ENCODE peak calls at places on chromosomes 4 and X, in ten cellular contexts. One of them, this sample, is unnamed. For H3K4me1, the result is how much of the 10 kb centered on the place peaks cover.

GRCh38 chr4:123421942-123422781 is 25.6 kb downstream of the SPRY1 start:
- DNase-seq in GM23248: no peak
- DNase-seq in CD4-positive, CD25-positive, alpha-beta regulatory T cell: peak
- DNase-seq in CD8-positive, alpha-beta T cell: no peak
- DNase-seq in colonic mucosa: no peak
- DNase-seq in pancreas: no peak
- DNase-seq in uterus: no peak
- DNase-seq in A549: no peak
- DNase-seq in tibial nerve: no peak
- DNase-seq in ovary: no peak
- DNase-seq in this sample: no peak

GRCh38 chrX:44675364-44676024 is 132.8 kb upstream of the FUNDC1 start:
- DNase-seq in GM23248: peak
- DNase-seq in CD4-positive, CD25-positive, alpha-beta regulatory T cell: no peak
- DNase-seq in CD8-positive, alpha-beta T cell: no peak
- DNase-seq in colonic mucosa: no peak
- DNase-seq in pancreas: no peak
- DNase-seq in uterus: peak
- DNase-seq in A549: peak
- DNase-seq in tibial nerve: peak
- DNase-seq in ovary: peak
- DNase-seq in this sample: peak

GRCh38 chrX:124211312-124211942 is 121.0 kb upstream of the TEX13D start:
- DNase-seq in GM23248: peak
- DNase-seq in CD4-positive, CD25-positive, alpha-beta regulatory T cell: peak
- DNase-seq in CD8-positive, alpha-beta T cell: no peak
- DNase-seq in colonic mucosa: no peak
- DNase-seq in pancreas: no peak
- DNase-seq in uterus: no peak
- DNase-seq in A549: peak
- DNase-seq in tibial nerve: no peak
- DNase-seq in ovary: no peak
- DNase-seq in this sample: peak

GRCh38 chr4:102169345-102169744 is 175.9 kb downstream of the SLC39A8 start:
- DNase-seq in GM23248: peak
- DNase-seq in CD4-positive, CD25-positive, alpha-beta regulatory T cell: no peak
- DNase-seq in CD8-positive, alpha-beta T cell: no peak
- DNase-seq in colonic mucosa: no peak
- DNase-seq in pancreas: no peak
- DNase-seq in uterus: no peak
- DNase-seq in A549: no peak
- DNase-seq in tibial nerve: no peak
- DNase-seq in ovary: no peak
- DNase-seq in this sample: no peak

GRCh38 chrX:18895157-18895952 is 88.6 kb downstream of the PHKA2 start:
- DNase-seq in GM23248: peak
- DNase-seq in CD4-positive, CD25-positive, alpha-beta regulatory T cell: no peak
- DNase-seq in CD8-positive, alpha-beta T cell: no peak
- DNase-seq in colonic mucosa: no peak
- DNase-seq in pancreas: no peak
- DNase-seq in uterus: no peak
- DNase-seq in A549: no peak
- DNase-seq in tibial nerve: no peak
- DNase-seq in ovary: peak
- DNase-seq in this sample: no peak

GRCh38 chr4:79148369-79148768 is 177.5 kb downstream of the NAA11 start:
- DNase-seq in GM23248: no peak
- DNase-seq in CD4-positive, CD25-positive, alpha-beta regulatory T cell: no peak
- DNase-seq in CD8-positive, alpha-beta T cell: no peak
- DNase-seq in colonic mucosa: no peak
- DNase-seq in pancreas: no peak
- DNase-seq in uterus: no peak
- DNase-seq in A549: no peak
- DNase-seq in tibial nerve: no peak
- DNase-seq in ovary: no peak
- DNase-seq in this sample: no peak

GRCh38 chr4:131408102-131408501 is 1741.0 kb upstream of the PCDH10 start:
- DNase-seq in GM23248: no peak
- DNase-seq in CD4-positive, CD25-positive, alpha-beta regulatory T cell: no peak
- DNase-seq in CD8-positive, alpha-beta T cell: no peak
- DNase-seq in colonic mucosa: no peak
- DNase-seq in pancreas: no peak
- DNase-seq in uterus: no peak
- DNase-seq in A549: no peak
- DNase-seq in tibial nerve: no peak
- DNase-seq in ovary: no peak
- DNase-seq in this sample: no peak

GRCh38 chrX:143580266-143580665 is 55.6 kb downstream of the SLITRK4 start:
- DNase-seq in GM23248: no peak
- DNase-seq in CD4-positive, CD25-positive, alpha-beta regulatory T cell: no peak
- DNase-seq in CD8-positive, alpha-beta T cell: no peak
- DNase-seq in colonic mucosa: no peak
- DNase-seq in pancreas: no peak
- DNase-seq in uterus: no peak
- DNase-seq in A549: no peak
- DNase-seq in tibial nerve: no peak
- DNase-seq in ovary: no peak
- DNase-seq in this sample: no peak

GRCh38 chr4:105992641-105993305 is 97.5 kb downstream of the NPNT start:
- DNase-seq in GM23248: peak
- DNase-seq in CD4-positive, CD25-positive, alpha-beta regulatory T cell: no peak
- DNase-seq in CD8-positive, alpha-beta T cell: no peak
- DNase-seq in colonic mucosa: no peak
- DNase-seq in pancreas: no peak
- DNase-seq in uterus: no peak
- DNase-seq in A549: no peak
- DNase-seq in tibial nerve: no peak
- DNase-seq in ovary: no peak
- DNase-seq in this sample: no peak

GRCh38 chr4:105994061-105994460 is 98.8 kb downstream of the NPNT start:
- DNase-seq in GM23248: no peak
- DNase-seq in CD4-positive, CD25-positive, alpha-beta regulatory T cell: no peak
- DNase-seq in CD8-positive, alpha-beta T cell: no peak
- DNase-seq in colonic mucosa: no peak
- DNase-seq in pancreas: no peak
- DNase-seq in uterus: no peak
- DNase-seq in A549: no peak
- DNase-seq in tibial nerve: no peak
- DNase-seq in ovary: no peak
- DNase-seq in this sample: no peak

GRCh38 chr4:105990933-105991332 is 95.7 kb downstream of the NPNT start:
- DNase-seq in GM23248: peak
- DNase-seq in CD4-positive, CD25-positive, alpha-beta regulatory T cell: no peak
- DNase-seq in CD8-positive, alpha-beta T cell: no peak
- DNase-seq in colonic mucosa: peak
- DNase-seq in pancreas: peak
- DNase-seq in uterus: peak
- DNase-seq in A549: no peak
- DNase-seq in tibial nerve: no peak
- DNase-seq in ovary: peak
- DNase-seq in this sample: no peak

GRCh38 chr4:105989411-105990242 is 94.4 kb downstream of the NPNT start:
- DNase-seq in GM23248: no peak
- DNase-seq in CD4-positive, CD25-positive, alpha-beta regulatory T cell: no peak
- DNase-seq in CD8-positive, alpha-beta T cell: no peak
- DNase-seq in colonic mucosa: no peak
- DNase-seq in pancreas: no peak
- DNase-seq in uterus: peak
- DNase-seq in A549: no peak
- DNase-seq in tibial nerve: no peak
- DNase-seq in ovary: no peak
- DNase-seq in this sample: no peak

DNA sequence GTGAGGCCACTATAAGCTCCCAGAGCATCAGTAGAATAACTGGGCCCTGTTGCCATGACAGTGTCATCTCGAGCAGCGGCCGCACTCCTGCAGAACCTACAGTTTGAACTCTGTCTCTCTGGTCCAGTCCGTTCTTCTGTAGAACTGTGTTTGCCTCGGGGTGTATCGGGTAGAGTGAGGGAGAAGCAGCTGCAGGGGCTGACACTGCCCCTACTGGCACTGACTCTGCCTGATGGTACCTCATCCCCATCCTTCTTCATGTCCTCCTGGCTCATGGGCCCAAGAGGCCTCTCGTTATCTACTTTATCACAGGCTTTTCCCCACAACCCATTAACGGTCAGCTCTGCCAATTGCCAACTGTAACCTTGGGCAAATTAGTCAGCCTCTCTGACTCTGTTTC is 96.5 kb downstream of the NPNT start:
- DNase-seq in GM23248: no peak
- DNase-seq in CD4-positive, CD25-positive, alpha-beta regulatory T cell: no peak
- DNase-seq in CD8-positive, alpha-beta T cell: no peak
- DNase-seq in colonic mucosa: no peak
- DNase-seq in pancreas: no peak
- DNase-seq in uterus: no peak
- DNase-seq in A549: no peak
- DNase-seq in tibial nerve: no peak
- DNase-seq in ovary: no peak
- DNase-seq in this sample: no peak
- H3K27ac ChIP-seq in GM23248: no peak
- H3K27ac ChIP-seq in CD4-positive, CD25-positive, alpha-beta regulatory T cell: no peak
- H3K27ac ChIP-seq in CD8-positive, alpha-beta T cell: no peak
- H3K27ac ChIP-seq in colonic mucosa: no peak
- H3K27ac ChIP-seq in pancreas: no peak
- H3K27ac ChIP-seq in uterus: peak
- H3K27ac ChIP-seq in A549: no peak
- H3K27ac ChIP-seq in tibial nerve: no peak
- H3K27ac ChIP-seq in ovary: no peak
- H3K27ac ChIP-seq in this sample: no peak

GRCh38 chr4:87071401-87071800 is 136.6 kb downstream of the AFF1 start:
- DNase-seq in GM23248: no peak
- DNase-seq in CD4-positive, CD25-positive, alpha-beta regulatory T cell: no peak
- DNase-seq in CD8-positive, alpha-beta T cell: no peak
- DNase-seq in colonic mucosa: peak
- DNase-seq in pancreas: no peak
- DNase-seq in uterus: no peak
- DNase-seq in A549: no peak
- DNase-seq in tibial nerve: no peak
- DNase-seq in ovary: no peak
- DNase-seq in this sample: no peak
- H3K4me1 ChIP-seq in GM23248: under half
- H3K4me1 ChIP-seq in CD4-positive, CD25-positive, alpha-beta regulatory T cell: under half
- H3K4me1 ChIP-seq in CD8-positive, alpha-beta T cell: under half
- H3K4me1 ChIP-seq in colonic mucosa: under half
- H3K4me1 ChIP-seq in pancreas: half or more
- H3K4me1 ChIP-seq in uterus: under half
- H3K4me1 ChIP-seq in A549: under half
- H3K4me1 ChIP-seq in tibial nerve: under half
- H3K4me1 ChIP-seq in ovary: under half
- H3K4me1 ChIP-seq in this sample: under half

GRCh38 chr4:183096276-183096965 is 2.6 kb upstream of the WWC2 start:
- DNase-seq in GM23248: no peak
- DNase-seq in CD4-positive, CD25-positive, alpha-beta regulatory T cell: no peak
- DNase-seq in CD8-positive, alpha-beta T cell: no peak
- DNase-seq in colonic mucosa: no peak
- DNase-seq in pancreas: no peak
- DNase-seq in uterus: no peak
- DNase-seq in A549: no peak
- DNase-seq in tibial nerve: no peak
- DNase-seq in ovary: no peak
- DNase-seq in this sample: no peak
- H3K4me3 ChIP-seq in GM23248: no peak
- H3K4me3 ChIP-seq in CD4-positive, CD25-positive, alpha-beta regulatory T cell: no peak
- H3K4me3 ChIP-seq in CD8-positive, alpha-beta T cell: no peak
- H3K4me3 ChIP-seq in colonic mucosa: no peak
- H3K4me3 ChIP-seq in pancreas: no peak
- H3K4me3 ChIP-seq in uterus: no peak
- H3K4me3 ChIP-seq in A549: no peak
- H3K4me3 ChIP-seq in tibial nerve: no peak
- H3K4me3 ChIP-seq in ovary: no peak
- H3K4me3 ChIP-seq in this sample: no peak

GRCh38 chr4:148443550-148444295 is 1.5 kb upstream of the NR3C2 start:
- DNase-seq in GM23248: peak
- DNase-seq in CD4-positive, CD25-positive, alpha-beta regulatory T cell: peak
- DNase-seq in CD8-positive, alpha-beta T cell: no peak
- DNase-seq in colonic mucosa: peak
- DNase-seq in pancreas: peak
- DNase-seq in uterus: peak
- DNase-seq in A549: no peak
- DNase-seq in tibial nerve: no peak
- DNase-seq in ovary: peak
- DNase-seq in this sample: no peak

GRCh38 chr4:148444296-148445070 is 2.3 kb upstream of the NR3C2 start:
- DNase-seq in GM23248: peak
- DNase-seq in CD4-positive, CD25-positive, alpha-beta regulatory T cell: peak
- DNase-seq in CD8-positive, alpha-beta T cell: peak
- DNase-seq in colonic mucosa: peak
- DNase-seq in pancreas: peak
- DNase-seq in uterus: peak
- DNase-seq in A549: no peak
- DNase-seq in tibial nerve: no peak
- DNase-seq in ovary: peak
- DNase-seq in this sample: peak

GRCh38 chr4:148442830-148443549 is 776 bp upstream of the NR3C2 start:
- DNase-seq in GM23248: no peak
- DNase-seq in CD4-positive, CD25-positive, alpha-beta regulatory T cell: no peak
- DNase-seq in CD8-positive, alpha-beta T cell: no peak
- DNase-seq in colonic mucosa: no peak
- DNase-seq in pancreas: no peak
- DNase-seq in uterus: peak
- DNase-seq in A549: no peak
- DNase-seq in tibial nerve: no peak
- DNase-seq in ovary: no peak
- DNase-seq in this sample: no peak

GRCh38 chr4:148445903-148446261 is 3.7 kb upstream of the NR3C2 start:
- DNase-seq in GM23248: no peak
- DNase-seq in CD4-positive, CD25-positive, alpha-beta regulatory T cell: no peak
- DNase-seq in CD8-positive, alpha-beta T cell: no peak
- DNase-seq in colonic mucosa: peak
- DNase-seq in pancreas: no peak
- DNase-seq in uterus: no peak
- DNase-seq in A549: no peak
- DNase-seq in tibial nerve: no peak
- DNase-seq in ovary: no peak
- DNase-seq in this sample: no peak

DNA sequence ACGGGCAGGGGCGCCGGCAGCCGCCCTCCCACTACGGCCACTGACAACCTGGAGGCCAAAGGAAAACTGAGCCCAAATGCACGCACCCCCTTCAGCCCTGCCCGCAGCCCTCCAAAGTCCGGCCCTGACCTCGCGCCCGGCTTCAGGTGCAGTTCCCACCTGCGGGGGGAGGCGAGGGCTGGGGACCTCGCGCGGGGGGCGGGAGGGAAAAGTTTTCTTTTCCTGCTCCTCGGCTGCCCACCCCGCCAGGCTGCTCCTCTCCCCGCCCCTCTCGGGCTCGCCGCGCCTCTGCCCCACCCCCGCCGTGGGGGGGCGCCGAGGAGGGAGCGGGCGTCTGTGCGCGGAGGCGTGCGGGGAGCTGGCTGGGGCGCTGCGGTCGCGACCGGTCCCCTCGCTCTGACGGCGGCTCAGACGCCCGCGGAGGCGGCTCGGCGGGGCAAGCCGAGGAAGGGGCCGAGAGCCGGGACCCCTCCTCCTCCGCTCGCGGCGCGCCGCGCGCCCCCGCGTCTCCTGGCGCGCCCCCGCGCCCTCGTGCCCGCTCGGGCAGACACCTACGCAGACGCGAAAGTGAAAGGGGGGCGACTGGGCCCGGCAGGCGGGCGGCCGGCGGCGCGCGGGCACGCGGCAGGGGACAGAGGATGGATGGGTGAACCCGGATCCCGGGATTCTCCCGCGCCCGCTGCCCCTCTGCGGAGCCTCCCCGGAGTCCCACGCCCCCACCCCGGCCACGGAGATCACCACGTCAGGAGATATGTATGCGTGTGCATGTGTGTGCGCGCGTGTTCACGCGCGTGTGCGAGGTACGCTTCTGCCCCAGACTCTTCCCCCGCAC is 3.1 kb upstream of the NR3C2 start:
- DNase-seq in GM23248: peak
- DNase-seq in CD4-positive, CD25-positive, alpha-beta regulatory T cell: peak
- DNase-seq in CD8-positive, alpha-beta T cell: peak
- DNase-seq in colonic mucosa: peak
- DNase-seq in pancreas: peak
- DNase-seq in uterus: peak
- DNase-seq in A549: no peak
- DNase-seq in tibial nerve: peak
- DNase-seq in ovary: peak
- DNase-seq in this sample: no peak
- H3K27ac ChIP-seq in GM23248: no peak
- H3K27ac ChIP-seq in CD4-positive, CD25-positive, alpha-beta regulatory T cell: peak
- H3K27ac ChIP-seq in CD8-positive, alpha-beta T cell: peak
- H3K27ac ChIP-seq in colonic mucosa: peak
- H3K27ac ChIP-seq in pancreas: peak
- H3K27ac ChIP-seq in uterus: peak
- H3K27ac ChIP-seq in A549: no peak
- H3K27ac ChIP-seq in tibial nerve: peak
- H3K27ac ChIP-seq in ovary: peak
- H3K27ac ChIP-seq in this sample: no peak

This sample was measured in SJSA1.